ENCODE peak calls at places on chromosomes 5 and 9, in eight cellular contexts. M, N, E, B, F, X, R and G are unnamed samples.

GRCh38 chr9:127898433-127899199 is 787 bp downstream of the ST6GALNAC6 start:
- DNase-seq in N (peak; percentile 65), B (peak; percentile 52), X (no peak), M (peak; percentile 91), E (peak; percentile 53), R (peak; percentile 64), F (peak; percentile 66), G (peak; percentile 46)

GRCh38 chr5:72167790-72168189 is 60.5 kb downstream of the MAP1B start:
- DNase-seq in M (peak; percentile 82), R (no peak), E (no peak), F (no peak), B (peak; percentile 55), X (no peak), N (peak; percentile 50), G (no peak)

GRCh38 chr5:35859101-35859661 is 2.5 kb downstream of the IL7R start:
- DNase-seq in M (peak; percentile 74), B (no peak), E (no peak), N (no peak), F (peak; percentile 40), X (peak; percentile 38), R (no peak), G (no peak)

GRCh38 chr5:173923236-173924104 is 35.3 kb downstream of the CPEB4 start:
- DNase-seq in M (peak; percentile 66), X (no peak), B (no peak), N (no peak), R (no peak), F (peak; percentile 65), E (no peak), G (no peak)

GRCh38 chr9:7237473-7238243 is 479.9 kb downstream of the KDM4C start:
- DNase-seq in X (no peak), B (no peak), R (no peak), M (peak; percentile 76), N (no peak), E (no peak), F (no peak), G (no peak)

GRCh38 chr5:118596255-118596654 is 392.1 kb downstream of the DTWD2 start:
- DNase-seq in X (no peak), B (no peak), M (no peak), N (no peak), F (no peak), R (no peak), E (no peak), G (no peak)

GRCh38 chr9:24333629-24334028 is 212.1 kb downstream of the IZUMO3 start:
- DNase-seq in R (no peak), B (no peak), E (no peak), X (no peak), N (no peak), M (no peak), F (no peak), G (no peak)

GRCh38 chr5:35230043-35230611 is at the start of gene PRLR:
- DNase-seq in B (peak; percentile 23), M (peak; percentile 12), N (peak; percentile 58), R (no peak), X (no peak), E (no peak), F (no peak), G (peak; percentile 43)

GRCh38 chr5:374631-375335 is 53.3 kb downstream of the AHRR start:
- DNase-seq in B (no peak), X (no peak), E (peak; percentile 5), F (no peak), N (no peak), R (no peak), M (no peak), G (no peak)

GRCh38 chr9:77011973-77012817 is 7.3 kb upstream of the FOXB2 start:
- DNase-seq in N (peak; percentile 46), X (peak; percentile 49), E (peak; percentile 86), F (peak; percentile 54), M (no peak), B (peak; percentile 54), R (no peak), G (no peak)

GRCh38 chr5:1636981-1637638 is 113.3 kb upstream of the LPCAT1 start:
- DNase-seq in N (no peak), E (no peak), F (no peak), B (no peak), X (no peak), R (no peak), M (no peak), G (no peak)

GRCh38 chr9:128987800-128988199 is 40.3 kb downstream of the NUP188 start:
- DNase-seq in R (peak; percentile 41), B (no peak), N (peak; percentile 67), F (no peak), M (peak; percentile 88), X (no peak), E (no peak), G (peak; percentile 52)

GRCh38 chr9:18608371-18608770 is 134.4 kb downstream of the ADAMTSL1 start:
- DNase-seq in R (no peak), E (no peak), N (no peak), F (no peak), M (peak; percentile 62), B (no peak), X (no peak), G (no peak)

GRCh38 chr5:64666058-64666457 is 24.2 kb upstream of the SHISAL2B start:
- DNase-seq in E (no peak), X (no peak), F (no peak), M (peak; percentile 62), B (no peak), R (peak; percentile 29), N (no peak), G (peak; percentile 46)

GRCh38 chr9:104078596-104078995 is 15.5 kb upstream of the SMC2 start:
- DNase-seq in N (no peak), R (no peak), X (no peak), F (no peak), M (no peak), E (no peak), B (no peak), G (no peak)

GRCh38 chr9:27184556-27185351 is 75.7 kb downstream of the TEK start:
- DNase-seq in X (no peak), E (no peak), R (no peak), F (peak; percentile 92), B (no peak), N (no peak), M (no peak), G (no peak)

GRCh38 chr9:128138001-128138400 is 10.5 kb upstream of the PTGES2 start:
- DNase-seq in F (no peak), B (peak; percentile 3), X (no peak), R (no peak), E (no peak), N (peak; percentile 9), M (no peak), G (no peak)

GRCh38 chr5:111848374-111848914 is 91.5 kb upstream of the NREP start:
- DNase-seq in B (no peak), E (no peak), X (no peak), M (peak; percentile 41), F (no peak), N (no peak), R (no peak), G (peak; percentile 17)

GRCh38 chr9:38259519-38260218 is 132.8 kb upstream of the ALDH1B1 start:
- DNase-seq in E (no peak), R (no peak), N (no peak), B (no peak), M (no peak), X (no peak), F (no peak), G (no peak)

GRCh38 chr9:38257626-38258215 is 134.8 kb upstream of the ALDH1B1 start:
- DNase-seq in B (no peak), M (no peak), R (no peak), N (no peak), X (no peak), E (no peak), F (no peak), G (no peak)

GRCh38 chr9:38263534-38263933 is 129.0 kb upstream of the ALDH1B1 start:
- DNase-seq in M (peak; percentile 36), R (no peak), N (no peak), X (no peak), E (no peak), B (no peak), F (peak; percentile 53), G (peak; percentile 56)
- TF ChIP-seq CTCF in M (peak; percentile 24), R (peak; percentile 56), N (no peak), X (no peak), E (peak; percentile 67), B (peak; percentile 27), F (peak; percentile 35), G (peak; percentile 52)

GRCh38 chr9:121294181-121294743 is 26.3 kb downstream of the GSN start:
- DNase-seq in R (no peak), F (no peak), X (no peak), M (no peak), N (peak; percentile 70), B (peak; percentile 78), E (no peak), G (no peak)
- H3K4me3 ChIP-seq in R (no peak overlapping the region), F (no peak overlapping the region), X (no peak overlapping the region), M (no peak overlapping the region), N (no peak overlapping the region), B (no peak overlapping the region), E (no peak overlapping the region), G (no peak overlapping the region)

GRCh38 chr9:34579819-34580185 is 9.7 kb downstream of the CNTFR start:
- DNase-seq in E (no peak), N (no peak), M (no peak), X (no peak), R (no peak), B (no peak), F (no peak), G (no peak)
- H3K27me3 ChIP-seq in E (no peaks in the 10 kb centered on the region), N (peaks cover 4% of the 10 kb centered on the region), M (peaks cover 46% of the 10 kb centered on the region), X (peaks cover 20% of the 10 kb centered on the region), R (peaks cover 83% of the 10 kb centered on the region), B (peaks cover 47% of the 10 kb centered on the region), F (peaks cover 69% of the 10 kb centered on the region), G (peaks cover 48% of the 10 kb centered on the region)

GRCh38 chr5:94254214-94254613 is 364.2 kb downstream of the KIAA0825 start:
- DNase-seq in B (no peak), M (no peak), E (no peak), N (no peak), R (no peak), X (no peak), F (no peak), G (no peak)
- TF ChIP-seq CTCF in B (no peak), M (peak; percentile 18), E (no peak), N (no peak), R (no peak), X (no peak), F (no peak), G (no peak)

GRCh38 chr5:3597002-3597726 is 1.5 kb downstream of the IRX1 start:
- DNase-seq in B (no peak), E (no peak), X (no peak), M (peak; percentile 48), N (no peak), R (no peak), F (no peak), G (no peak)
- H3K4me3 ChIP-seq in B (no peak overlapping the region), E (no peak overlapping the region), X (no peak overlapping the region), M (no peak overlapping the region), N (no peak overlapping the region), R (no peak overlapping the region), F (no peak overlapping the region), G (peak overlapping the region; percentile 46)

DNA sequence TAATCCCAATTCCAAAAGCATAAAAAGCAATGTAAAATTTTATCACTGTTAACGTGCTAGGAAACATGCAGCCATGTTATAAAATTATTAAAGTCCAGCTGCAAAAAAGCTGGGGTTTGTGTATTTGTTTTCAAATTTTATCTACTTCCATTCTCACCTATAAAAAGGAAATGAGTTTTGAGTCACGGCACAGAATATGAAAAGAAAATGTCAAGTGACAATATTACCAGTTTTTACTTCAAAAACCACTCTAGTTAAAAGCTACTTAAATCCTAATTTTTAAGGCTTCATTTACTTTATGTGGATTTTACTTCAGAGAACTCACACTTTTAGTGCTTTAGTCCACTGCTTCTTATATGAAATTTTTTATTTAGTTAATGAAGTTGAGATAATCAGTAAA is 72.7 kb upstream of the IFNE start:
- DNase-seq in E (no peak), F (peak; percentile 55), M (no peak), N (no peak), B (no peak), X (no peak), R (no peak), G (no peak)
- H3K27me3 ChIP-seq in E (peaks cover 51% of the 10 kb centered on the region), F (no peaks in the 10 kb centered on the region), M (no peaks in the 10 kb centered on the region), N (peaks cover 11% of the 10 kb centered on the region), B (peaks cover 47% of the 10 kb centered on the region), X (no peaks in the 10 kb centered on the region), R (no peaks in the 10 kb centered on the region), G (no peaks in the 10 kb centered on the region)